ENCODE peak calls at places on chromosomes 13 and 19, in four cellular contexts. F is tibial artery, L is upper lobe of right lung, N is endodermal cell. C is an unnamed sample.

GRCh38 chr13:25874907-25875306 is 176.9 kb downstream of the SHISA2 start:
- DNase-seq in F (no peak), L (no peak), N (no peak), C (no peak)

GRCh38 chr13:30963794-30964193 is 31.3 kb downstream of the TEX26 start:
- DNase-seq in F (no peak), L (no peak), N (no peak), C (peak; percentile 42)

GRCh38 chr19:48556163-48556562 is 4.2 kb downstream of the SULT2B1 start:
- DNase-seq in F (no peak), L (no peak), N (peak; percentile 84), C (peak; percentile 62)

GRCh38 chr13:31943591-31943990 is 88.0 kb upstream of the FRY start:
- DNase-seq in F (no peak), L (no peak), N (no peak), C (no peak)

GRCh38 chr13:79392882-79393563 is 13.0 kb downstream of the RBM26 start:
- DNase-seq in F (no peak), L (no peak), N (no peak), C (no peak)

GRCh38 chr13:105979586-105979985 is 555.9 kb downstream of the EFNB2 start:
- DNase-seq in F (no peak), L (no peak), N (no peak), C (no peak)

GRCh38 chr19:4575267-4575793 is 15.8 kb upstream of the SEMA6B start:
- DNase-seq in F (peak; percentile 28), L (no peak), N (peak; percentile 96), C (peak; percentile 61)

GRCh38 chr19:48806818-48807589 is 3.8 kb downstream of the BCAT2 start:
- DNase-seq in F (no peak), L (no peak), N (peak; percentile 76), C (no peak)

GRCh38 chr19:19140476-19140875 is 2.2 kb upstream of the TMEM161A start:
- DNase-seq in F (no peak), L (no peak), N (peak; percentile 40), C (no peak)

GRCh38 chr19:4186087-4186993 is 3.9 kb downstream of the ANKRD24 start:
- DNase-seq in F (peak; percentile 41), L (peak; percentile 80), N (peak; percentile 98), C (peak; percentile 85)

GRCh38 chr19:6241680-6242079 is 38.1 kb downstream of the MLLT1 start:
- DNase-seq in F (no peak), L (peak; percentile 63), N (no peak), C (no peak)

GRCh38 chr19:482186-483041 is 13.9 kb upstream of the MADCAM1 start:
- DNase-seq in F (no peak), L (no peak), N (peak; percentile 77), C (no peak)

GRCh38 chr13:67259208-67259607 is 29.1 kb upstream of the PCDH9 start:
- DNase-seq in F (no peak), L (no peak), N (peak; percentile 53), C (no peak)

GRCh38 chr13:39616087-39616694 is 13.2 kb upstream of the LHFPL6 start:
- DNase-seq in F (peak; percentile 30), L (no peak), N (peak; percentile 79), C (peak; percentile 29)

GRCh38 chr13:44388427-44388826 is 14.8 kb downstream of the SERP2 start:
- DNase-seq in F (no peak), L (no peak), N (peak; percentile 84), C (no peak)

GRCh38 chr13:42173789-42174343 is 98.1 kb upstream of the AKAP11 start:
- DNase-seq in F (no peak), L (no peak), N (no peak), C (no peak)

GRCh38 chr19:28446511-28446910 is 766.4 kb downstream of the UQCRFS1 start:
- DNase-seq in F (no peak), L (no peak), N (no peak), C (no peak)

GRCh38 chr13:49292742-49293498 is 45.2 kb downstream of the CDADC1 start:
- DNase-seq in F (peak; percentile 65), L (no peak), N (no peak), C (no peak)

GRCh38 chr13:110528371-110528770 is 33.2 kb downstream of the RAB20 start:
- DNase-seq in F (no peak), L (no peak), N (no peak), C (no peak)

GRCh38 chr19:16896913-16897571 is 8.2 kb downstream of the F2RL3 start:
- DNase-seq in F (peak; percentile 96), L (peak; percentile 94), N (peak; percentile 99), C (peak; percentile 92)

GRCh38 chr13:66887088-66887487 is 343.0 kb downstream of the PCDH9 start:
- DNase-seq in F (no peak), L (no peak), N (no peak), C (no peak)

GRCh38 chr19:6744381-6745288 is 5.2 kb downstream of the TRIP10 start:
- DNase-seq in F (peak; percentile 86), L (peak; percentile 91), N (no peak), C (peak; percentile 75)

GRCh38 chr13:78238911-78239310 is 320.3 kb upstream of the EDNRB start:
- DNase-seq in F (no peak), L (no peak), N (no peak), C (no peak)

GRCh38 chr13:98399756-98400155 is 177.2 kb downstream of the STK24 start:
- DNase-seq in F (no peak), L (no peak), N (no peak), C (no peak)

GRCh38 chr13:30808600-30808999 is 73.3 kb downstream of the ALOX5AP start:
- DNase-seq in F (no peak), L (no peak), N (no peak), C (no peak)

GRCh38 chr19:16206046-16206605 is 8.4 kb downstream of the AP1M1 start:
- DNase-seq in F (peak; percentile 9), L (peak; percentile 46), N (no peak), C (no peak)

GRCh38 chr13:106612688-106613087 is 44.8 kb upstream of the ARGLU1 start:
- DNase-seq in F (peak; percentile 82), L (peak; percentile 66), N (no peak), C (no peak)

GRCh38 chr13:103002279-103002678 is 63.9 kb downstream of the SLC10A2 start:
- DNase-seq in F (no peak), L (no peak), N (no peak), C (no peak)

GRCh38 chr19:47110521-47111080 is 3.0 kb downstream of the ZC3H4 start:
- DNase-seq in F (no peak), L (no peak), N (no peak), C (no peak)

GRCh38 chr13:94494021-94494420 is 14.5 kb upstream of the DCT start:
- DNase-seq in F (no peak), L (no peak), N (no peak), C (no peak)

DNA sequence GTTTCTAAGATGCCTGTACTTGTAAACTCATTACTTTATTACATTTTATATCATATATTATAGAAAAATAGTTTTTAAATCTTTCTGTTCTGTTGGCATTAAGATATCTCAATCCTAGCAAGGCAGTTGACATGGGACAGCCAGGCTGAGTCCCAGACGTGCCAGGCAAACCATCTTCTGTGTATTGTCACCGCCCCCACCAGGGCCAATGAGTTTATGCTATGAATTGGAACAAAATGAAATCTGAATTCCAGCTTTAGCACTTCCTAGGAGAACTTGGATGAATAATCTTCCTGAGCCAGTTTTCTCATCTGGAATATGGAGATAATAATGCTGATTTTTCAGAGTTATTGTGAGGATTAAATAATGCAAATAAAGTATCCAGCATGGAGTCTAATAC is 79.9 kb upstream of the GSX1 start:
- DNase-seq in F (peak; percentile 40), L (no peak), N (no peak), C (peak; percentile 5)
- TF ChIP-seq CTCF in F (peak; percentile 39), L (peak; percentile 44), N (peak; percentile 45), C (no peak)

DNA sequence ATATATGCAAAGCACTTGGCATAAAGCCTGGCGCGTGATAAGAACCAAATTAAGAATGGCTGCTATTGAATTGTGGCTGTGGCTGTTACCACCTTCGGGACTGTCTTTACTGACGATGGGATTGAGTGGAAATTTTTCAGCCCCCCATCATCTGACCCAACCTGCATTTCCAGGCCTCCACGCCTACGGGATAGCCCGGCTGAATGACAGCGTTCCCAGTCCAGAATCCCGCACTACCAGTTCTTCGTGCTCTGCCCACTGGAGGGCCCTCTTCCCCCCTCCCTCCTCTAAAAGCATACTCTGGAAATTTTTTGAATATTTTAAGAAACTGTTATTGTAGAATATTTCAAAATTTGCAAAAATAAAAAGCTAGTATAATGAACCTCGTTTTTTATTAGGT is 11.0 kb downstream of the KRTDAP start:
- DNase-seq in F (no peak), L (no peak), N (no peak), C (no peak)
- TF ChIP-seq CTCF in F (no peak), L (no peak), N (peak; percentile 66), C (no peak)

GRCh38 chr13:52399708-52400107 is 6.3 kb downstream of the THSD1 start:
- DNase-seq in F (no peak), L (no peak), N (no peak), C (no peak)
- TF ChIP-seq CTCF in F (no peak), L (peak; percentile 7), N (peak; percentile 59), C (no peak)

GRCh38 chr13:20288561-20288960 is 56.4 kb upstream of the GJB6 start:
- DNase-seq in F (no peak), L (no peak), N (no peak), C (no peak)
- TF ChIP-seq CTCF in F (no peak), L (no peak), N (no peak), C (no peak)

DNA sequence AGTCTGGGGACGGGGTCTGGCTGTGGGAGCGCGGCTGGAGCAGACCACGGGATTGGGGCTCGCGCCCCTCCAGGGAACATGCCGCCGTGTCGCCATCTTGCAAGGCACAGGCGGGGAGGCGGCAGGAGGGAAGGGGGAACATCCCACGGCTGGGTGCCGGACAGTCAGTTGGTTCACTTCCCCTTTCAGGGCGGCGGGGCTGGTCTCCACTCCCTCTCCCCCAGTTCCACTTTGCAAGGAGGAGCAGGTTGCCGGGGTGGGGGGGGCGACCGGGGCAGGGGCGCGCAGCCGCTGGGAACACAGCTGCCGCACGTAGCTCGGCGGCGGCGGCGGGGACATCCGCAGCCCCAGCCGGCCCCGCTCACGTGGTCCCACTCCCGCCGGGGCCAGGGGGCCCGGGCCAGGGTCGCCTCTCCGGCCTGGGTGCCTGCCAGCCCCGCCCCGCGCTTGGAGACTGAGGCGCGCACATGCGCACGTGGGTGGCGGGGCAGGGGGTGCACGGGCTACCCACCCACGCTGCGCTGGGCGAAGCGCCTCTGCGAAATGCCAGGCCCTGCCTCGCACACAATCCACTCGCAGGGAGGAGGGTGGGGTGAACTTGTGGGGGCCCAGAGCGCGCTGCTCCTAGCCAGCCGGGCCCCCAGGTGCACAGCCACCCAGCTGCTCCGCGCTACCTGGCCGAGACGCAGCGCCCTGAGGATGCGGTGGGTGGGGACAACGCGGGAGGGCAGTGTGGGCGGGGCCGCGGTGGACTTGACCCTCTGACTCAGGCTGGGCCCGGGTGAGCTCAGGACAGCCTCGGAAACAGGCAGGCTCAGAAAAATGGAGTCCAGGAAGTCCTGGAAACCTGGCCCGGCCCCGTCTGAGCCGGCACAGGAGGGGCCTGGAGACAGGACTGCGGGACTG is 6.4 kb downstream of the KLF16 start:
- DNase-seq in F (peak; percentile 76), L (peak; percentile 92), N (peak; percentile 91), C (peak; percentile 88)
- TF ChIP-seq CTCF in F (no peak), L (no peak), N (no peak), C (no peak)

GRCh38 chr19:55777528-55777927 is 8.6 kb downstream of the RFPL4AL1 start:
- DNase-seq in F (no peak), L (no peak), N (peak; percentile 43), C (peak; percentile 17)
- TF ChIP-seq CTCF in F (no peak), L (no peak), N (no peak), C (no peak)

C was measured in Calu3.